ENCODE peak calls at places on chromosomes 5 and 9, in five cellular contexts. J, Y, K, N and X are unnamed samples.

GRCh38 chr9:79581794-79582193 is 10.0 kb downstream of the TLE4 start:
- DNase-seq in J (no peak), Y (no peak), K (no peak), N (no peak), X (peak; percentile 76)

GRCh38 chr9:137456061-137456863 is 2.9 kb downstream of the NSMF start:
- DNase-seq in J (no peak), Y (no peak), K (no peak), N (no peak), X (no peak)

GRCh38 chr5:171907731-171908343 is 98.6 kb downstream of the FBXW11 start:
- DNase-seq in J (peak; percentile 15), Y (peak; percentile 37), K (no peak), N (no peak), X (peak; percentile 65)

GRCh38 chr9:115250646-115251045 is 132.7 kb upstream of the TNC start:
- DNase-seq in J (no peak), Y (no peak), K (no peak), N (no peak), X (no peak)

GRCh38 chr5:31758803-31759425 is 120.0 kb downstream of the PDZD2 start:
- DNase-seq in J (no peak), Y (no peak), K (no peak), N (no peak), X (no peak)

GRCh38 chr5:1522601-1523479 is 920 bp downstream of the LPCAT1 start:
- DNase-seq in J (peak; percentile 7), Y (no peak), K (no peak), N (no peak), X (no peak)

GRCh38 chr5:159581502-159582249 is 251.4 kb upstream of the IL12B start:
- DNase-seq in J (no peak), Y (peak; percentile 94), K (no peak), N (no peak), X (no peak)

GRCh38 chr5:116724971-116725370 is 150.3 kb upstream of the SEMA6A start:
- DNase-seq in J (no peak), Y (no peak), K (no peak), N (no peak), X (no peak)

GRCh38 chr9:75891277-75892167 is 1.0 kb downstream of the PCSK5 start:
- DNase-seq in J (peak; percentile 55), Y (peak; percentile 12), K (no peak), N (no peak), X (peak; percentile 53)

GRCh38 chr9:115943591-115944165 is 209.9 kb upstream of the PAPPA start:
- DNase-seq in J (no peak), Y (no peak), K (no peak), N (no peak), X (no peak)

GRCh38 chr9:16673171-16673570 is 197.3 kb downstream of the BNC2 start:
- DNase-seq in J (no peak), Y (no peak), K (no peak), N (no peak), X (no peak)

GRCh38 chr9:120439147-120439546 is 140.8 kb downstream of the CDK5RAP2 start:
- DNase-seq in J (no peak), Y (no peak), K (no peak), N (no peak), X (no peak)

GRCh38 chr5:120938604-120939003 is 474.5 kb downstream of the PRR16 start:
- DNase-seq in J (no peak), Y (no peak), K (no peak), N (no peak), X (no peak)

GRCh38 chr5:128406863-128407262 is 131.2 kb downstream of the FBN2 start:
- DNase-seq in J (no peak), Y (no peak), K (no peak), N (no peak), X (no peak)

GRCh38 chr5:161544350-161544765 is 2.2 kb downstream of the GABRB2 start:
- DNase-seq in J (peak; percentile 33), Y (peak; percentile 2), K (no peak), N (no peak), X (peak; percentile 12)

GRCh38 chr9:16030513-16031185 is 477.8 kb downstream of the CCDC171 start:
- DNase-seq in J (no peak), Y (peak; percentile 84), K (peak; percentile 35), N (no peak), X (peak; percentile 5)

GRCh38 chr9:90020277-90020871 is 415.6 kb downstream of the GADD45G start:
- DNase-seq in J (no peak), Y (no peak), K (no peak), N (no peak), X (no peak)

GRCh38 chr5:155264809-155265208 is 251.3 kb downstream of the KIF4B start:
- DNase-seq in J (no peak), Y (no peak), K (no peak), N (no peak), X (no peak)

GRCh38 chr5:176837707-176838115 is 27.4 kb downstream of the UNC5A start:
- DNase-seq in J (peak; percentile 78), Y (peak; percentile 61), K (no peak), N (no peak), X (peak; percentile 73)

GRCh38 chr5:151686673-151687378 is at the start of gene SPARC:
- DNase-seq in J (peak; percentile 56), Y (no peak), K (no peak), N (no peak), X (peak; percentile 85)

GRCh38 chr5:39998518-39998917 is 573.7 kb upstream of the DAB2 start:
- DNase-seq in J (peak; percentile 13), Y (no peak), K (no peak), N (no peak), X (no peak)

GRCh38 chr5:132019337-132019736 is 7.9 kb upstream of the ACSL6 start:
- DNase-seq in J (peak; percentile 1), Y (no peak), K (no peak), N (no peak), X (no peak)

GRCh38 chr9:134066546-134066922 is 1.3 kb downstream of the BRD3 start:
- DNase-seq in J (no peak), Y (no peak), K (no peak), N (no peak), X (peak; percentile 22)

GRCh38 chr5:170483701-170484458 is 19.9 kb upstream of the KCNIP1 start:
- DNase-seq in J (no peak), Y (no peak), K (no peak), N (no peak), X (no peak)

GRCh38 chr9:131097948-131098278 is 1.6 kb downstream of the AIF1L start:
- DNase-seq in J (no peak), Y (no peak), K (no peak), N (no peak), X (no peak)

DNA sequence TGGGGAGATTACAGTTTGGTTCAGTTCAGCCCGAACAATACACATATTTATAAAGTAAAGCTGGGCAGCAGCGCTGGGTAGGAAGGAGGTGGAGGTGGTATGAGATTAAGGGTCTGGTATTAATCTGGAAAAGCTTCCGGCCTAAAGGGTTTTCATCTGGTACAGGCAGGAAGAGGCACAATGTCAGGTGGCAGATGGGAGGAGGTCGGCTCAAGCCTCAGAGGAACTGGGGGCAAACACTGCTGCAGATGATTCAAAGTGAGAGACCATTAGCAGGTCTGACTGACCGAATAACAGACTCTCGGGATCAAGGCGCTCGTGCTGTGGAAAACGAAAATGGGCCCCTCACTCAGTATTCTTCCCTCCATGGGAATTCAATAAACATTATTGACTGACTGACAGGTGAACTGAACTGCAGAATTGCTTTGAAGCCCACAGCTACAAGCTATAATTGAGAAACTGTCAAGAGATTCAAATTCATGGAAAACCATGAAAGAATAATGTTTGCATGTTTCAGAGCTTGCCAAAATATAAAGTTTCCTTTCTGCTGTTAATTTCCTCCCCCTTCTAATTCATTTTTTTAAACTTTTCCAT is 75.3 kb downstream of the TMEM167A start:
- DNase-seq in J (no peak), Y (no peak), K (no peak), N (no peak), X (no peak)
- TF ChIP-seq POLR2AphosphoS5 in J (no peak), Y (no peak), K (no peak), N (no peak), X (no peak)

GRCh38 chr5:72441861-72442540 is 65.2 kb downstream of the ZNF366 start:
- DNase-seq in J (no peak), Y (peak; percentile 4), K (no peak), N (no peak), X (peak; percentile 88)
- TF ChIP-seq POLR2AphosphoS5 in J (no peak), Y (no peak), K (no peak), N (no peak), X (peak; percentile 38)

GRCh38 chr5:178194026-178194425 is 6.9 kb upstream of the GMCL2 start:
- DNase-seq in J (no peak), Y (no peak), K (no peak), N (no peak), X (no peak)
- TF ChIP-seq POLR2AphosphoS5 in J (no peak), Y (no peak), K (no peak), N (no peak), X (no peak)

GRCh38 chr9:31669311-31669710 is 715.1 kb upstream of the ACO1 start:
- DNase-seq in J (no peak), Y (no peak), K (no peak), N (no peak), X (no peak)
- TF ChIP-seq POLR2AphosphoS5 in J (no peak), Y (no peak), K (no peak), N (no peak), X (no peak)

GRCh38 chr5:146965781-146966659 is 87.5 kb upstream of the PPP2R2B start:
- DNase-seq in J (peak; percentile 38), Y (peak; percentile 74), K (peak; percentile 26), N (peak; percentile 2), X (peak; percentile 74)
- TF ChIP-seq POLR2AphosphoS5 in J (no peak), Y (no peak), K (no peak), N (no peak), X (no peak)

DNA sequence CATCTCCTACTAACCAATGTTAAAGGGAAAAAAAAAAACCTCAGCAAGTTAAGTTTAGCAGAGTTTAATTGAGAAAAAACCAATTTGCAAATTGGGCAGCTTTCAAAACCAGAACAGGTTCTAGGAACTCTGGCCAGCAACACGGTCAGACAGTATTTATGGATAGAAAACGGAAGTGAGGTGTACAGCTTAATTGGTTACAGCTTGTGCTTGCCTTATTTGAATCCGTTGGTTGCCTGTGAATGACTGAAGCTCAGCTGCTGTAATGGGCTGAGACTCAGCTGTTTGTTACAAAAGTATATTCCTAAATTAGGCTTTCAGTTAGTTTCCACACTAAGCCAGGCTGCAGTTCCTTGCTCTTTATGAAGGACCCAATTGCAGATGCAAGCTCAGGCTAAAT is 217.0 kb downstream of the SREK1 start:
- DNase-seq in J (no peak), Y (no peak), K (no peak), N (no peak), X (no peak)
- TF ChIP-seq POLR2AphosphoS5 in J (no peak), Y (no peak), K (no peak), N (no peak), X (no peak)

GRCh38 chr9:127244609-127245601 is 19.7 kb upstream of the GARNL3 start:
- DNase-seq in J (peak; percentile 98), Y (no peak), K (no peak), N (peak; percentile 93), X (peak; percentile 94)
- TF ChIP-seq POLR2AphosphoS5 in J (peak; percentile 63), Y (no peak), K (peak; percentile 72), N (peak; percentile 67), X (peak; percentile 81)